ENCODE peak calls at places on chromosomes 2 and 18, in five cellular contexts. J is T-helper 9 cell; X is left cardiac atrium; T is bronchial epithelial cell; A is CD4-positive, CD25-positive, alpha-beta regulatory T cell. W is an unnamed sample.

GRCh38 chr2:7744827-7745226 is 827.6 kb downstream of the RNF144A start:
- DNase-seq in J (peak), X (no peak), T (peak), A (no peak), W (no peak)

GRCh38 chr18:32450874-32451273 is 19.8 kb downstream of the GAREM1 start:
- DNase-seq in J (no peak), X (no peak), T (peak), A (no peak), W (no peak)

GRCh38 chr2:68889500-68889899 is 18.3 kb upstream of the BMP10 start:
- DNase-seq in J (no peak), X (no peak), T (no peak), A (no peak), W (no peak)

GRCh38 chr2:131145040-131145439 is 39.9 kb downstream of the PLEKHB2 start:
- DNase-seq in J (no peak), X (no peak), T (no peak), A (no peak), W (no peak)

GRCh38 chr2:128585706-128586105 is 267.0 kb upstream of the HS6ST1 start:
- DNase-seq in J (no peak), X (no peak), T (peak), A (no peak), W (peak)

GRCh38 chr2:217890445-217890844 is 112.3 kb downstream of the TNS1 start:
- DNase-seq in J (no peak), X (peak), T (peak), A (no peak), W (no peak)

GRCh38 chr2:204264068-204264693 is 281.1 kb upstream of the PARD3B start:
- DNase-seq in J (no peak), X (no peak), T (no peak), A (no peak), W (no peak)

GRCh38 chr2:45280801-45281200 is 271.5 kb upstream of the SIX2 start:
- DNase-seq in J (no peak), X (no peak), T (no peak), A (no peak), W (no peak)

GRCh38 chr2:109162999-109163398 is 34.0 kb downstream of the SH3RF3 start:
- DNase-seq in J (no peak), X (peak), T (no peak), A (no peak), W (no peak)

GRCh38 chr18:59005266-59005665 is 134.4 kb upstream of the SEC11C start:
- DNase-seq in J (no peak), X (peak), T (no peak), A (no peak), W (no peak)

GRCh38 chr2:158197940-158198339 is 96.3 kb downstream of the UPP2 start:
- DNase-seq in J (no peak), X (no peak), T (peak), A (no peak), W (no peak)

GRCh38 chr2:39107156-39107555 is 13.7 kb downstream of the SOS1 start:
- DNase-seq in J (no peak), X (no peak), T (no peak), A (no peak), W (no peak)